ENCODE peak calls at places on chromosomes 16 and 17, in six cellular contexts. One of them, this sample, is unnamed.

GRCh38 chr16:67733734-67734470 is 14.8 kb upstream of the GFOD2 start:
- DNase-seq in cardiac septum: no peak
- DNase-seq in cardiac fibroblast: no peak
- DNase-seq in small intestine: no peak
- DNase-seq in COR-L47: no peak
- DNase-seq in HFFc6: no peak
- DNase-seq in this sample: no peak

GRCh38 chr17:16940116-16940881 is 31.6 kb downstream of the TNFRSF13B start:
- DNase-seq in cardiac septum: no peak
- DNase-seq in cardiac fibroblast: no peak
- DNase-seq in small intestine: no peak
- DNase-seq in COR-L47: no peak
- DNase-seq in HFFc6: no peak
- DNase-seq in this sample: no peak

GRCh38 chr16:15764112-15764511 is 92.7 kb downstream of the MYH11 start:
- DNase-seq in cardiac septum: no peak
- DNase-seq in cardiac fibroblast: no peak
- DNase-seq in small intestine: no peak
- DNase-seq in COR-L47: no peak
- DNase-seq in HFFc6: no peak
- DNase-seq in this sample: no peak

GRCh38 chr17:80964231-80964856 is 27.3 kb upstream of the CHMP6 start:
- DNase-seq in cardiac septum: no peak
- DNase-seq in cardiac fibroblast: no peak
- DNase-seq in small intestine: no peak
- DNase-seq in COR-L47: no peak
- DNase-seq in HFFc6: no peak
- DNase-seq in this sample: no peak

GRCh38 chr16:26261621-26262020 is 569.9 kb downstream of the HS3ST4 start:
- DNase-seq in cardiac septum: no peak
- DNase-seq in cardiac fibroblast: no peak
- DNase-seq in small intestine: no peak
- DNase-seq in COR-L47: no peak
- DNase-seq in HFFc6: no peak
- DNase-seq in this sample: no peak

GRCh38 chr17:81911277-81911961 is at the start of gene PCYT2:
- DNase-seq in cardiac septum: peak; percentile 95
- DNase-seq in cardiac fibroblast: peak; percentile 87
- DNase-seq in small intestine: peak; percentile 94
- DNase-seq in COR-L47: peak; percentile 93
- DNase-seq in HFFc6: peak; percentile 72
- DNase-seq in this sample: peak; percentile 79

GRCh38 chr17:32927201-32927723 is 691 bp upstream of the TMEM98 start:
- DNase-seq in cardiac septum: no peak
- DNase-seq in cardiac fibroblast: no peak
- DNase-seq in small intestine: peak; percentile 43
- DNase-seq in COR-L47: no peak
- DNase-seq in HFFc6: no peak
- DNase-seq in this sample: no peak

GRCh38 chr16:4609200-4610010 is 5.3 kb downstream of the UBALD1 start:
- DNase-seq in cardiac septum: no peak
- DNase-seq in cardiac fibroblast: no peak
- DNase-seq in small intestine: no peak
- DNase-seq in COR-L47: no peak
- DNase-seq in HFFc6: no peak
- DNase-seq in this sample: no peak

GRCh38 chr16:53090271-53090590 is 35.4 kb downstream of the CHD9 start:
- DNase-seq in cardiac septum: no peak
- DNase-seq in cardiac fibroblast: no peak
- DNase-seq in small intestine: no peak
- DNase-seq in COR-L47: no peak
- DNase-seq in HFFc6: no peak
- DNase-seq in this sample: no peak

GRCh38 chr17:28282596-28282995 is 36.4 kb upstream of the TMEM97 start:
- DNase-seq in cardiac septum: no peak
- DNase-seq in cardiac fibroblast: peak; percentile 72
- DNase-seq in small intestine: no peak
- DNase-seq in COR-L47: no peak
- DNase-seq in HFFc6: peak; percentile 82
- DNase-seq in this sample: peak; percentile 78

GRCh38 chr16:57941016-57941656 is 29.8 kb downstream of the CNGB1 start:
- DNase-seq in cardiac septum: no peak
- DNase-seq in cardiac fibroblast: peak; percentile 53
- DNase-seq in small intestine: peak; percentile 7
- DNase-seq in COR-L47: peak; percentile 86
- DNase-seq in HFFc6: no peak
- DNase-seq in this sample: peak; percentile 47